ENCODE peak calls at places on chromosomes 13 and 19, in nine cellular contexts. G is adrenal gland, F is upper lobe of left lung, Y is fibroblast of pulmonary artery, A is ascending aorta, M is heart left ventricle, B is kidney, X is cardiac fibroblast, O is epithelial cell of esophagus. I is an unnamed sample.

GRCh38 chr13:101065314-101065713 is 351.0 kb downstream of the NALCN start:
- DNase-seq in G (no peak), F (no peak), Y (no peak), A (no peak), M (no peak), B (peak; percentile 39), X (no peak), O (no peak), I (peak; percentile 75)

GRCh38 chr13:44523176-44524017 is 52.7 kb downstream of the TSC22D1 start:
- DNase-seq in G (no peak), F (no peak), Y (peak; percentile 72), A (no peak), M (no peak), B (no peak), X (peak; percentile 61), O (peak; percentile 91), I (peak; percentile 25)

GRCh38 chr19:4061178-4061682 is 5.5 kb downstream of the ZBTB7A start:
- DNase-seq in G (peak; percentile 89), F (peak; percentile 94), Y (no peak), A (peak; percentile 58), M (peak; percentile 69), B (peak; percentile 95), X (peak; percentile 52), O (peak; percentile 73), I (no peak)

GRCh38 chr19:46376241-46377153 is 29.6 kb downstream of the PPP5C start:
- DNase-seq in G (peak; percentile 20), F (no peak), Y (no peak), A (no peak), M (no peak), B (peak; percentile 57), X (no peak), O (no peak), I (no peak)

GRCh38 chr13:22757530-22758120 is 423.2 kb upstream of the SGCG start:
- DNase-seq in G (no peak), F (no peak), Y (peak; percentile 26), A (no peak), M (no peak), B (no peak), X (peak; percentile 20), O (peak; percentile 12), I (no peak)

GRCh38 chr13:37481005-37481857 is 117.3 kb downstream of the POSTN start:
- DNase-seq in G (no peak), F (no peak), Y (peak; percentile 46), A (no peak), M (no peak), B (no peak), X (peak; percentile 17), O (peak; percentile 29), I (peak; percentile 67)

GRCh38 chr13:37747071-37747612 is 122.4 kb downstream of the TRPC4 start:
- DNase-seq in G (no peak), F (no peak), Y (peak; percentile 86), A (no peak), M (no peak), B (no peak), X (peak; percentile 71), O (peak; percentile 84), I (peak; percentile 58)

GRCh38 chr13:87497426-87497825 is 173.7 kb upstream of the SLITRK5 start:
- DNase-seq in G (no peak), F (no peak), Y (no peak), A (no peak), M (no peak), B (no peak), X (no peak), O (no peak), I (no peak)

GRCh38 chr13:33083054-33083453 is 66.8 kb downstream of the KL start:
- DNase-seq in G (no peak), F (no peak), Y (no peak), A (no peak), M (no peak), B (no peak), X (no peak), O (no peak), I (no peak)

GRCh38 chr13:30715357-30715756 is 20.0 kb upstream of the ALOX5AP start:
- DNase-seq in G (no peak), F (no peak), Y (no peak), A (no peak), M (no peak), B (no peak), X (no peak), O (no peak), I (no peak)

GRCh38 chr13:112898786-112899617 is 70.0 kb upstream of the MCF2L start:
- DNase-seq in G (no peak), F (peak; percentile 19), Y (no peak), A (no peak), M (no peak), B (no peak), X (no peak), O (no peak), I (no peak)

GRCh38 chr19:16069813-16070365 is 6.4 kb upstream of the TPM4 start:
- DNase-seq in G (peak; percentile 11), F (no peak), Y (no peak), A (no peak), M (no peak), B (no peak), X (no peak), O (peak; percentile 32), I (no peak)

GRCh38 chr19:45506246-45506990 is 861 bp upstream of the VASP start:
- DNase-seq in G (peak; percentile 97), F (peak; percentile 97), Y (peak; percentile 90), A (peak; percentile 73), M (peak; percentile 96), B (peak; percentile 98), X (peak; percentile 89), O (peak; percentile 97), I (peak; percentile 71)

GRCh38 chr13:61852116-61852515 is 436.5 kb upstream of the PCDH20 start:
- DNase-seq in G (no peak), F (no peak), Y (no peak), A (no peak), M (no peak), B (no peak), X (no peak), O (no peak), I (no peak)

GRCh38 chr13:97627566-97627965 is 193.6 kb downstream of the RAP2A start:
- DNase-seq in G (peak; percentile 94), F (no peak), Y (peak; percentile 93), A (peak; percentile 10), M (peak; percentile 33), B (peak; percentile 77), X (peak; percentile 95), O (peak; percentile 51), I (peak; percentile 81)

GRCh38 chr13:44969858-44970484 is 19.3 kb downstream of the NUFIP1 start:
- DNase-seq in G (no peak), F (no peak), Y (peak; percentile 81), A (no peak), M (no peak), B (no peak), X (peak; percentile 82), O (peak; percentile 56), I (peak; percentile 11)

GRCh38 chr19:43620061-43621001 is 902 bp upstream of the ZNF428 start:
- DNase-seq in G (no peak), F (no peak), Y (no peak), A (no peak), M (no peak), B (no peak), X (no peak), O (no peak), I (no peak)

GRCh38 chr19:38898788-38899446 is 501 bp downstream of the SIRT2 start:
- DNase-seq in G (peak; percentile 39), F (peak; percentile 32), Y (peak; percentile 24), A (no peak), M (no peak), B (no peak), X (peak; percentile 20), O (peak; percentile 19), I (no peak)

GRCh38 chr19:10961763-10962536 is 1.1 kb downstream of the SMARCA4 start:
- DNase-seq in G (no peak), F (no peak), Y (peak; percentile 21), A (no peak), M (no peak), B (no peak), X (no peak), O (peak; percentile 19), I (no peak)

GRCh38 chr19:10963865-10964264 is 3.0 kb downstream of the SMARCA4 start:
- DNase-seq in G (no peak), F (no peak), Y (no peak), A (no peak), M (no peak), B (no peak), X (no peak), O (no peak), I (no peak)

GRCh38 chr19:10961073-10961762 is 388 bp downstream of the SMARCA4 start:
- DNase-seq in G (peak; percentile 41), F (peak; percentile 56), Y (peak; percentile 30), A (no peak), M (no peak), B (peak; percentile 82), X (peak; percentile 30), O (peak; percentile 13), I (no peak)

GRCh38 chr19:10964903-10965302 is 4.1 kb downstream of the SMARCA4 start:
- DNase-seq in G (no peak), F (no peak), Y (no peak), A (no peak), M (no peak), B (no peak), X (no peak), O (no peak), I (no peak)

GRCh38 chr19:10962863-10963262 is 2.0 kb downstream of the SMARCA4 start:
- DNase-seq in G (no peak), F (no peak), Y (no peak), A (no peak), M (no peak), B (no peak), X (no peak), O (no peak), I (no peak)
- H3K4me3 ChIP-seq in G (no peak overlapping the region), F (peak overlapping the region; percentile 96), Y (no peak overlapping the region), A (no peak overlapping the region), M (peak overlapping the region; percentile 87), B (no peak overlapping the region), X (no peak overlapping the region), O (peak overlapping the region; percentile 10), I (no peak overlapping the region)

DNA sequence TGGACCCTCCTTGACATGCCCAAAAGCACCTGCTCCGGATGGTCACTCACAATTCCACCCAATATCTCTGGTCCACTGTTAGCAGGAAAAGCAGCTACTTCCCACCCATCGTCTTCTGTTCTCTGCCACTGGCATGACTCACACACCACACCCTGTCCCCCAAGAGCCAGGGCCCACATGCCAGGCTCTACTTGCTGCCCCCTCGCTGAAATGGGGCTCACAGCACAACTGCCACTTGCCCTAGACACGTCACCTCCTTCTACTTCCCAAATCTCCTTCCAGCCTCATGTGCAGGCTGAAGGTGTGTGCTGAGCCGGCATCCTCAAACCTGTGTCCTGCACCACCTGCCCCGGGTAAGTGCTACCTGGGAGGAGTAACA is 65.0 kb downstream of the TBC1D4 start:
- DNase-seq in G (no peak), F (peak; percentile 75), Y (no peak), A (no peak), M (no peak), B (no peak), X (no peak), O (no peak), I (no peak)
- H3K4me3 ChIP-seq in G (no peak overlapping the region), F (no peak overlapping the region), Y (no peak overlapping the region), A (no peak overlapping the region), M (no peak overlapping the region), B (no peak overlapping the region), X (no peak overlapping the region), O (no peak overlapping the region), I (no peak overlapping the region)

GRCh38 chr13:20141238-20142018 is 19.4 kb downstream of the GJA3 start:
- DNase-seq in G (no peak), F (no peak), Y (no peak), A (no peak), M (peak; percentile 74), B (no peak), X (peak; percentile 19), O (no peak), I (no peak)
- H3K4me3 ChIP-seq in G (no peak overlapping the region), F (no peak overlapping the region), Y (no peak overlapping the region), A (no peak overlapping the region), M (peak overlapping the region; percentile 12), B (no peak overlapping the region), X (no peak overlapping the region), O (no peak overlapping the region), I (no peak overlapping the region)

GRCh38 chr19:57282011-57282636 is 1.8 kb downstream of the ZNF460 start:
- DNase-seq in G (no peak), F (no peak), Y (no peak), A (no peak), M (no peak), B (no peak), X (no peak), O (peak; percentile 97), I (no peak)
- H3K4me3 ChIP-seq in G (no peak overlapping the region), F (peak overlapping the region; percentile 96), Y (peak overlapping the region; percentile 97), A (no peak overlapping the region), M (peak overlapping the region; percentile 94), B (peak overlapping the region; percentile 87), X (no peak overlapping the region), O (peak overlapping the region; percentile 25), I (peak overlapping the region; percentile 92)